ENCODE peak calls at places on chromosomes 1 and 21, in five cellular contexts. A is DND-41; X is Panc1; S is naive thymus-derived CD4-positive, alpha-beta T cell; W is right cardiac atrium. J is an unnamed sample. For H3K9me3, the result is how much of the 10 kb centered on the place peaks cover.

GRCh38 chr1:201900476-201900875 is 11.8 kb downstream of the SHISA4 start:
- DNase-seq in X (no peak), S (no peak), A (no peak), W (no peak), J (no peak)

GRCh38 chr1:36721261-36721660 is 238.5 kb upstream of the CSF3R start:
- DNase-seq in S (no peak), W (no peak), A (no peak), X (no peak), J (no peak)

GRCh38 chr1:203669739-203670138 is 43.1 kb downstream of the ATP2B4 start:
- DNase-seq in S (no peak), W (no peak), X (no peak), A (no peak), J (no peak)

GRCh38 chr1:98086156-98086555 is 165.3 kb upstream of the DPYD start:
- DNase-seq in X (no peak), S (no peak), A (no peak), W (no peak), J (no peak)

GRCh38 chr1:94790246-94790645 is 29.9 kb upstream of the SLC44A3 start:
- DNase-seq in X (no peak), A (no peak), S (no peak), W (no peak), J (no peak)

GRCh38 chr1:236774926-236775325 is 20.2 kb upstream of the MTR start:
- DNase-seq in X (no peak), S (no peak), A (no peak), W (no peak), J (no peak)

GRCh38 chr21:35984654-35985366 is 75.5 kb downstream of the SETD4 start:
- DNase-seq in X (no peak), S (no peak), W (no peak), A (no peak), J (no peak)

GRCh38 chr1:186094170-186094569 is 280.9 kb downstream of the TPR start:
- DNase-seq in X (no peak), A (no peak), W (no peak), S (no peak), J (no peak)

GRCh38 chr21:32426592-32427051 is 14.1 kb downstream of the EVA1C start:
- DNase-seq in W (no peak), A (no peak), S (no peak), X (no peak), J (no peak)

GRCh38 chr1:40936878-40937484 is 42.5 kb upstream of the CTPS1 start:
- DNase-seq in S (no peak), W (no peak), X (no peak), A (no peak), J (no peak)

GRCh38 chr21:43312751-43313169 is 114.2 kb downstream of the SIK1 start:
- DNase-seq in A (no peak), X (no peak), S (no peak), W (peak), J (no peak)

GRCh38 chr1:216627252-216627651 is 96.0 kb downstream of the ESRRG start:
- DNase-seq in S (no peak), X (no peak), A (no peak), W (no peak), J (no peak)

GRCh38 chr1:150049926-150050325 is 17.6 kb upstream of the VPS45 start:
- DNase-seq in S (no peak), X (no peak), W (no peak), A (no peak), J (no peak)

GRCh38 chr1:219152759-219153158 is 20.9 kb upstream of the LYPLAL1 start:
- DNase-seq in X (no peak), S (no peak), A (no peak), W (no peak), J (no peak)

GRCh38 chr1:178492341-178492740 is 4.4 kb downstream of the CLEC20A start:
- DNase-seq in X (no peak), S (no peak), A (no peak), W (no peak), J (no peak)

GRCh38 chr1:222021124-222021523 is 279.2 kb upstream of the DUSP10 start:
- DNase-seq in X (no peak), W (no peak), A (no peak), S (no peak), J (no peak)

GRCh38 chr1:155591770-155592169 is 18.2 kb upstream of the MSTO1 start:
- DNase-seq in W (no peak), S (no peak), A (peak), X (peak), J (no peak)

GRCh38 chr1:169108897-169109560 is 2.5 kb downstream of the ATP1B1 start:
- DNase-seq in X (peak), S (no peak), A (no peak), W (no peak), J (peak)

GRCh38 chr1:156892190-156893047 is 1.1 kb upstream of the PEAR1 start:
- DNase-seq in A (peak), W (peak), X (no peak), S (peak), J (peak)

GRCh38 chr1:11227106-11228077 is 35.0 kb downstream of the MTOR start:
- DNase-seq in X (no peak), S (no peak), A (no peak), W (no peak), J (no peak)

GRCh38 chr1:4825841-4826450 is 171.5 kb downstream of the AJAP1 start:
- DNase-seq in X (peak), A (no peak), S (no peak), W (no peak), J (no peak)

GRCh38 chr21:19123053-19123452 is 719.5 kb upstream of the TMPRSS15 start:
- DNase-seq in X (no peak), W (no peak), S (no peak), A (no peak), J (no peak)

GRCh38 chr1:199857103-199857502 is 170.4 kb upstream of the NR5A2 start:
- DNase-seq in W (no peak), S (no peak), A (no peak), X (no peak), J (no peak)

GRCh38 chr1:43590389-43590788 is 59.6 kb upstream of the KDM4A start:
- DNase-seq in X (no peak), A (no peak), S (no peak), W (no peak), J (no peak)

GRCh38 chr1:187261637-187262036 is 432.9 kb downstream of the PLA2G4A start:
- DNase-seq in W (no peak), X (no peak), S (no peak), A (no peak), J (no peak)

GRCh38 chr1:91578320-91579109 is 77.9 kb downstream of the CDC7 start:
- DNase-seq in W (no peak), A (no peak), X (no peak), S (no peak), J (no peak)

GRCh38 chr1:183881387-183882084 is 76.6 kb downstream of the RGL1 start:
- DNase-seq in S (no peak), A (no peak), W (peak), X (no peak), J (no peak)

GRCh38 chr1:29875557-29876028 is 639.3 kb downstream of the PTPRU start:
- DNase-seq in A (no peak), S (no peak), W (no peak), X (no peak), J (no peak)

GRCh38 chr1:112110031-112110430 is 120.6 kb upstream of the KCND3 start:
- DNase-seq in X (no peak), W (no peak), S (no peak), A (no peak), J (no peak)

GRCh38 chr1:107877092-107877491 is 87.9 kb downstream of the VAV3 start:
- DNase-seq in X (no peak), S (no peak), W (no peak), A (no peak), J (no peak)

GRCh38 chr1:170001266-170001665 is 73.2 kb downstream of the KIFAP3 start:
- DNase-seq in X (no peak), S (no peak), W (no peak), A (no peak), J (no peak)

GRCh38 chr1:5933676-5934057 is 58.6 kb downstream of the NPHP4 start:
- DNase-seq in S (no peak), A (no peak), W (no peak), X (no peak), J (no peak)

GRCh38 chr1:91732291-91732953 is 153.5 kb downstream of the TGFBR3 start:
- DNase-seq in X (no peak), W (no peak), A (no peak), S (peak), J (peak)

GRCh38 chr1:204507317-204508105 is 8.7 kb upstream of the MDM4 start:
- DNase-seq in X (no peak), W (no peak), A (peak), S (no peak), J (no peak)

GRCh38 chr1:242206994-242207393 is 208.1 kb upstream of the MAP1LC3C start:
- DNase-seq in A (no peak), S (no peak), X (no peak), W (no peak), J (no peak)

GRCh38 chr1:17587693-17588047 is 48.2 kb downstream of the ARHGEF10L start:
- DNase-seq in A (no peak), X (no peak), S (no peak), W (no peak), J (no peak)

GRCh38 chr1:201622824-201623223 is 83.9 kb downstream of the NAV1 start:
- DNase-seq in W (no peak), S (no peak), A (no peak), X (no peak), J (no peak)

GRCh38 chr1:15799928-15800835 is 7.3 kb downstream of the UQCRHL start:
- DNase-seq in S (no peak), W (peak), A (no peak), X (peak), J (peak)

GRCh38 chr1:2802421-2802961 is 998 bp upstream of the TTC34 start:
- DNase-seq in W (peak), S (no peak), A (no peak), X (no peak), J (peak)
- H3K9me3 ChIP-seq in W (under half), S (under half), A (under half), X (under half), J (under half)

DNA sequence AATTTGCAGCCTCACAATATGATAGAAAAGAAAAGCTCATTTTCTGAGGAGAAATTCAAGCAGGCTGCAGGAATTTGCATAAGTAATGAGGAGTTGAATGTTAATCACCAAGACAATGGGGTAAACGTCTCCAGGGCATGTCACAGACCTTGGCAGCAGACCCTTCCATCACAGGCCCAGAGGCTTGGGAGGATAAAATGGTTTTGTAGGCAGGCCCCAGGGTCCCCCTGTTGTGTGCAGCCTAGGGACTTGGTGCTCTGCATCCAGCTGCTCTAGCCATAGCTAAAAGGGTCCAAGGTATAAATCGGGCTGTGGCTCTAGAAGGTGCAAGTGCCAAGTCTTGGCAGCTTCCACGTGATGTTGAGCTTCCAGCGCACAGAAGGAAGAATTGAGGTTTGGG is 112.2 kb upstream of the FMN2 start:
- DNase-seq in W (no peak), S (no peak), A (no peak), X (no peak), J (no peak)
- H3K9me3 ChIP-seq in W (under half), S (under half), A (under half), X (under half), J (under half)

GRCh38 chr21:30813174-30813573 is at the start of gene KRTAP8-1:
- DNase-seq in S (no peak), X (no peak), W (no peak), A (no peak), J (no peak)

DNA sequence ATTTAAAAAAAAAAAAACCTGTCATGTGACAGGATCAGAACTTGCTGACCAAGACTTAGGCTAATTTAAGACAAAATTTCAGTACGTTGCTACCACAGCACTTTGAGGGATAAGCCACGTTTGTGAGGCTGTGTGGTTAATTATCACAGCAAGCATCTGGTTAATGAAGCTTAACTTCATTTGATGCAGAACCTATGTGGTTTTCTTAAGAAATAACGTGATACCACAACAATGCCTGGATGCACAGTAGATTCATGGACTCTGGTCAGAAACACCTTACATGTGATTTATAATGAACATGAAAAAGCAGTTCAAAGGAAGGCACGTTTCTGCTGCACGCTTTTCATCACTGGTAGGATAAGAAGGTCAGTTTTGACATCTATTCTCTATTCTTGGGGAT is 5.8 kb upstream of the KRTAP8-1 start:
- DNase-seq in W (no peak), S (no peak), A (no peak), X (no peak), J (no peak)
- H3K9me3 ChIP-seq in W (under half), S (under half), A (under half), X (under half), J (under half)

DNA sequence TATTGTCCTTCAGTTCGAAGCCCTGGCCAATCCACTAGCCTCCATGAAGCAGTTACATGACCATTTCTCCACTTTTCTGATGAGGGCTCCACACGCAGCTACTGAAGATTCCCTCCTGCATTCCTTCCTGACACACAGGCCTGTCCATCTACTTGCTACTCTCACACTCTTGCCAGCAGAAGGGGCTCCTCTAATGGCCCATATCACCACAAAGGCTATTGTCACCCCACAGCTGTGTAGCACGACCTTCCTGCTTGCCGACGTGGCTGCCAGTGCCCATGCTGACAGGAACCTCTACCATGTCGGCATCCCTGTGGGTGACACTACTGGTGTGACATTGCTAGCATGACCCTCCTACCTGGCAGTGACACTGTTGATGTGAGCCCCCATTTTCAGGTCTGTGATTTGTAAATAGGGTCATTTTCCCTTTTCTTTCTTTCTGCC is 1528.6 kb upstream of the TPTE start:
- DNase-seq in W (peak), S (no peak), X (peak), A (no peak), J (peak)
- H3K9me3 ChIP-seq in W (under half), S (under half), X (under half), A (half or more), J (under half)